ENCODE peak calls at places on chromosomes 2 and 18, in ten cellular contexts. W, I, Y, Q, J, R, A, U, E and V are unnamed samples.

GRCh38 chr2:96260404-96261260 is 5.2 kb downstream of the TMEM127 start:
- DNase-seq in I (no peak), E (peak), Q (peak), R (peak), J (peak), U (peak), W (peak), Y (no peak), A (no peak), V (peak)

GRCh38 chr2:195108182-195108581 is 548.8 kb upstream of the SLC39A10 start:
- DNase-seq in J (no peak), Y (no peak), W (no peak), A (no peak), E (no peak), R (no peak), U (no peak), I (no peak), Q (no peak), V (no peak)

GRCh38 chr2:111930875-111931274 is 32.5 kb downstream of the MERTK start:
- DNase-seq in Y (no peak), E (no peak), Q (no peak), I (no peak), J (no peak), A (no peak), R (no peak), W (no peak), U (peak), V (no peak)

GRCh38 chr2:231413456-231413855 is 17.9 kb downstream of the B3GNT7 start:
- DNase-seq in J (no peak), U (no peak), I (no peak), Q (no peak), E (peak), A (no peak), R (no peak), Y (no peak), W (no peak), V (no peak)

GRCh38 chr18:57797209-57797651 is 5.9 kb downstream of the ATP8B1 start:
- DNase-seq in U (no peak), Y (no peak), A (no peak), I (no peak), E (peak), W (peak), J (no peak), R (no peak), Q (no peak), V (peak)

GRCh38 chr2:52115750-52116149 is 1083.8 kb upstream of the NRXN1 start:
- DNase-seq in J (no peak), E (no peak), U (no peak), W (no peak), I (no peak), R (no peak), A (no peak), Q (no peak), Y (no peak), V (no peak)

GRCh38 chr2:102226612-102227351 is 40.0 kb downstream of the IL1RL2 start:
- DNase-seq in R (no peak), E (no peak), A (no peak), J (no peak), W (no peak), Y (no peak), U (peak), I (no peak), Q (no peak), V (no peak)

GRCh38 chr2:109005686-109006204 is 16.7 kb upstream of the EDAR start:
- DNase-seq in R (no peak), Q (no peak), J (no peak), A (no peak), I (no peak), U (peak), E (no peak), W (no peak), Y (no peak), V (peak)

GRCh38 chr2:28322051-28322450 is 70.6 kb upstream of the FOSL2 start:
- DNase-seq in Q (no peak), A (no peak), R (no peak), U (no peak), Y (no peak), J (no peak), W (no peak), E (no peak), I (no peak), V (no peak)

GRCh38 chr2:29485631-29486030 is 370.4 kb downstream of the CLIP4 start:
- DNase-seq in A (no peak), U (no peak), I (no peak), R (no peak), E (no peak), Y (no peak), Q (no peak), W (no peak), J (no peak), V (no peak)

GRCh38 chr2:228522276-228522675 is 340.8 kb upstream of the SPHKAP start:
- DNase-seq in Y (no peak), A (no peak), E (no peak), W (no peak), Q (no peak), I (no peak), U (peak), J (no peak), R (no peak), V (no peak)

GRCh38 chr2:32009479-32010256 is 1.1 kb downstream of the MEMO1 start:
- DNase-seq in I (no peak), R (peak), Q (peak), A (peak), W (peak), Y (no peak), E (peak), U (no peak), J (peak), V (peak)

GRCh38 chr2:102126169-102126568 is 16.4 kb upstream of the IL1R1 start:
- DNase-seq in Q (no peak), R (no peak), W (no peak), E (no peak), Y (no peak), U (no peak), I (no peak), A (no peak), J (no peak), V (no peak)

GRCh38 chr2:212032032-212032431 is 506.6 kb downstream of the ERBB4 start:
- DNase-seq in W (no peak), E (no peak), U (peak), I (no peak), Q (no peak), A (no peak), R (no peak), Y (no peak), J (no peak), V (no peak)

GRCh38 chr2:188292446-188293239 is 969 bp downstream of the GULP1 start:
- DNase-seq in Y (no peak), I (peak), W (peak), E (peak), A (no peak), R (peak), Q (no peak), U (peak), J (no peak), V (peak)